ENCODE peak calls at places on chromosome 20, in eight cellular contexts. One of them, this sample, is unnamed.

GRCh38 chr20:63937596-63937995 is 18.6 kb downstream of the UCKL1 start:
- DNase-seq in upper lobe of right lung: no peak
- DNase-seq in GM12892: no peak
- DNase-seq in HT1080: no peak
- DNase-seq in activated CD4-positive, alpha-beta T cell treated with anti-CD3 and anti-CD28 coated beads, Interleukin-2, amount 10 ng/mL, durations not matched to agents 7 days and 5 days: no peak
- DNase-seq in stimulated activated CD4-positive, alpha-beta T cell treated with anti-CD3 and anti-CD28 coated beads, Interleukin-15, amount 100 ng/mL, for 1 hour: no peak
- DNase-seq in HS-27A: no peak
- DNase-seq in SHP77 treated with DMSO at 0.1 percent for 48 hours: no peak
- DNase-seq in this sample: no peak

GRCh38 chr20:56414842-56415765 is 3.0 kb downstream of the CASS4 start:
- DNase-seq in activated CD4-positive, alpha-beta T cell treated with anti-CD3 and anti-CD28 coated beads, Interleukin-2, amount 10 ng/mL, durations not matched to agents 7 days and 5 days: peak
- DNase-seq in stimulated activated CD4-positive, alpha-beta T cell treated with anti-CD3 and anti-CD28 coated beads, Interleukin-15, amount 100 ng/mL, for 1 hour: peak
- DNase-seq in upper lobe of right lung: no peak
- DNase-seq in GM12892: no peak
- DNase-seq in HS-27A: no peak
- DNase-seq in SHP77 treated with DMSO at 0.1 percent for 48 hours: no peak
- DNase-seq in HT1080: no peak
- DNase-seq in this sample: peak

GRCh38 chr20:38853759-38854158 is 48.3 kb downstream of the PPP1R16B start:
- DNase-seq in SHP77 treated with DMSO at 0.1 percent for 48 hours: no peak
- DNase-seq in activated CD4-positive, alpha-beta T cell treated with anti-CD3 and anti-CD28 coated beads, Interleukin-2, amount 10 ng/mL, durations not matched to agents 7 days and 5 days: no peak
- DNase-seq in stimulated activated CD4-positive, alpha-beta T cell treated with anti-CD3 and anti-CD28 coated beads, Interleukin-15, amount 100 ng/mL, for 1 hour: no peak
- DNase-seq in GM12892: no peak
- DNase-seq in upper lobe of right lung: no peak
- DNase-seq in HS-27A: no peak
- DNase-seq in HT1080: no peak
- DNase-seq in this sample: no peak

GRCh38 chr20:2451422-2451821 is 19.2 kb downstream of the SNRPB start:
- DNase-seq in HT1080: no peak
- DNase-seq in SHP77 treated with DMSO at 0.1 percent for 48 hours: no peak
- DNase-seq in activated CD4-positive, alpha-beta T cell treated with anti-CD3 and anti-CD28 coated beads, Interleukin-2, amount 10 ng/mL, durations not matched to agents 7 days and 5 days: no peak
- DNase-seq in stimulated activated CD4-positive, alpha-beta T cell treated with anti-CD3 and anti-CD28 coated beads, Interleukin-15, amount 100 ng/mL, for 1 hour: no peak
- DNase-seq in HS-27A: no peak
- DNase-seq in GM12892: no peak
- DNase-seq in upper lobe of right lung: no peak
- DNase-seq in this sample: no peak

GRCh38 chr20:15799871-15800270 is 773.4 kb downstream of the KIF16B start:
- DNase-seq in activated CD4-positive, alpha-beta T cell treated with anti-CD3 and anti-CD28 coated beads, Interleukin-2, amount 10 ng/mL, durations not matched to agents 7 days and 5 days: no peak
- DNase-seq in upper lobe of right lung: no peak
- DNase-seq in HS-27A: no peak
- DNase-seq in stimulated activated CD4-positive, alpha-beta T cell treated with anti-CD3 and anti-CD28 coated beads, Interleukin-15, amount 100 ng/mL, for 1 hour: no peak
- DNase-seq in GM12892: no peak
- DNase-seq in HT1080: peak
- DNase-seq in SHP77 treated with DMSO at 0.1 percent for 48 hours: no peak
- DNase-seq in this sample: no peak

GRCh38 chr20:1652104-1652503 is 5.5 kb downstream of the SIRPG start:
- DNase-seq in HT1080: no peak
- DNase-seq in stimulated activated CD4-positive, alpha-beta T cell treated with anti-CD3 and anti-CD28 coated beads, Interleukin-15, amount 100 ng/mL, for 1 hour: no peak
- DNase-seq in HS-27A: no peak
- DNase-seq in GM12892: no peak
- DNase-seq in upper lobe of right lung: no peak
- DNase-seq in SHP77 treated with DMSO at 0.1 percent for 48 hours: no peak
- DNase-seq in activated CD4-positive, alpha-beta T cell treated with anti-CD3 and anti-CD28 coated beads, Interleukin-2, amount 10 ng/mL, durations not matched to agents 7 days and 5 days: no peak
- DNase-seq in this sample: no peak

GRCh38 chr20:25055711-25056492 is 2.0 kb downstream of the ACSS1 start:
- DNase-seq in upper lobe of right lung: no peak
- DNase-seq in activated CD4-positive, alpha-beta T cell treated with anti-CD3 and anti-CD28 coated beads, Interleukin-2, amount 10 ng/mL, durations not matched to agents 7 days and 5 days: no peak
- DNase-seq in stimulated activated CD4-positive, alpha-beta T cell treated with anti-CD3 and anti-CD28 coated beads, Interleukin-15, amount 100 ng/mL, for 1 hour: no peak
- DNase-seq in HT1080: no peak
- DNase-seq in GM12892: no peak
- DNase-seq in SHP77 treated with DMSO at 0.1 percent for 48 hours: no peak
- DNase-seq in HS-27A: no peak
- DNase-seq in this sample: no peak

GRCh38 chr20:59253779-59254319 is 46.6 kb upstream of the EDN3 start:
- DNase-seq in SHP77 treated with DMSO at 0.1 percent for 48 hours: peak
- DNase-seq in upper lobe of right lung: no peak
- DNase-seq in GM12892: no peak
- DNase-seq in activated CD4-positive, alpha-beta T cell treated with anti-CD3 and anti-CD28 coated beads, Interleukin-2, amount 10 ng/mL, durations not matched to agents 7 days and 5 days: peak
- DNase-seq in HT1080: peak
- DNase-seq in stimulated activated CD4-positive, alpha-beta T cell treated with anti-CD3 and anti-CD28 coated beads, Interleukin-15, amount 100 ng/mL, for 1 hour: no peak
- DNase-seq in HS-27A: no peak
- DNase-seq in this sample: peak

GRCh38 chr20:61673152-61673551 is 392.5 kb downstream of the TAF4 start:
- DNase-seq in activated CD4-positive, alpha-beta T cell treated with anti-CD3 and anti-CD28 coated beads, Interleukin-2, amount 10 ng/mL, durations not matched to agents 7 days and 5 days: no peak
- DNase-seq in GM12892: no peak
- DNase-seq in stimulated activated CD4-positive, alpha-beta T cell treated with anti-CD3 and anti-CD28 coated beads, Interleukin-15, amount 100 ng/mL, for 1 hour: no peak
- DNase-seq in SHP77 treated with DMSO at 0.1 percent for 48 hours: peak
- DNase-seq in HT1080: no peak
- DNase-seq in upper lobe of right lung: no peak
- DNase-seq in HS-27A: no peak
- DNase-seq in this sample: no peak

GRCh38 chr20:37195018-37195417 is 15.7 kb upstream of the MROH8 start:
- DNase-seq in activated CD4-positive, alpha-beta T cell treated with anti-CD3 and anti-CD28 coated beads, Interleukin-2, amount 10 ng/mL, durations not matched to agents 7 days and 5 days: no peak
- DNase-seq in SHP77 treated with DMSO at 0.1 percent for 48 hours: no peak
- DNase-seq in HS-27A: no peak
- DNase-seq in HT1080: no peak
- DNase-seq in stimulated activated CD4-positive, alpha-beta T cell treated with anti-CD3 and anti-CD28 coated beads, Interleukin-15, amount 100 ng/mL, for 1 hour: no peak
- DNase-seq in GM12892: no peak
- DNase-seq in upper lobe of right lung: no peak
- DNase-seq in this sample: no peak

GRCh38 chr20:63737940-63738686 is 1.5 kb upstream of the SLC2A4RG start:
- DNase-seq in activated CD4-positive, alpha-beta T cell treated with anti-CD3 and anti-CD28 coated beads, Interleukin-2, amount 10 ng/mL, durations not matched to agents 7 days and 5 days: peak
- DNase-seq in SHP77 treated with DMSO at 0.1 percent for 48 hours: no peak
- DNase-seq in HS-27A: no peak
- DNase-seq in stimulated activated CD4-positive, alpha-beta T cell treated with anti-CD3 and anti-CD28 coated beads, Interleukin-15, amount 100 ng/mL, for 1 hour: no peak
- DNase-seq in upper lobe of right lung: peak
- DNase-seq in GM12892: no peak
- DNase-seq in HT1080: no peak
- DNase-seq in this sample: peak

GRCh38 chr20:23626040-23626620 is 11.6 kb downstream of the CST3 start:
- DNase-seq in stimulated activated CD4-positive, alpha-beta T cell treated with anti-CD3 and anti-CD28 coated beads, Interleukin-15, amount 100 ng/mL, for 1 hour: no peak
- DNase-seq in SHP77 treated with DMSO at 0.1 percent for 48 hours: no peak
- DNase-seq in GM12892: no peak
- DNase-seq in activated CD4-positive, alpha-beta T cell treated with anti-CD3 and anti-CD28 coated beads, Interleukin-2, amount 10 ng/mL, durations not matched to agents 7 days and 5 days: no peak
- DNase-seq in upper lobe of right lung: no peak
- DNase-seq in HS-27A: no peak
- DNase-seq in HT1080: no peak
- DNase-seq in this sample: no peak

GRCh38 chr20:9015984-9016324 is 52.9 kb upstream of the PLCB4 start:
- DNase-seq in SHP77 treated with DMSO at 0.1 percent for 48 hours: no peak
- DNase-seq in stimulated activated CD4-positive, alpha-beta T cell treated with anti-CD3 and anti-CD28 coated beads, Interleukin-15, amount 100 ng/mL, for 1 hour: no peak
- DNase-seq in activated CD4-positive, alpha-beta T cell treated with anti-CD3 and anti-CD28 coated beads, Interleukin-2, amount 10 ng/mL, durations not matched to agents 7 days and 5 days: no peak
- DNase-seq in HS-27A: peak
- DNase-seq in HT1080: peak
- DNase-seq in upper lobe of right lung: no peak
- DNase-seq in GM12892: no peak
- DNase-seq in this sample: no peak

GRCh38 chr20:21518292-21518991 is 4.6 kb upstream of the NKX2-2 start:
- DNase-seq in upper lobe of right lung: peak
- DNase-seq in GM12892: no peak
- DNase-seq in HS-27A: no peak
- DNase-seq in SHP77 treated with DMSO at 0.1 percent for 48 hours: no peak
- DNase-seq in activated CD4-positive, alpha-beta T cell treated with anti-CD3 and anti-CD28 coated beads, Interleukin-2, amount 10 ng/mL, durations not matched to agents 7 days and 5 days: no peak
- DNase-seq in stimulated activated CD4-positive, alpha-beta T cell treated with anti-CD3 and anti-CD28 coated beads, Interleukin-15, amount 100 ng/mL, for 1 hour: no peak
- DNase-seq in HT1080: no peak
- DNase-seq in this sample: no peak

GRCh38 chr20:1317545-1318255 is 11.2 kb downstream of the SDCBP2 start:
- DNase-seq in upper lobe of right lung: no peak
- DNase-seq in HT1080: no peak
- DNase-seq in GM12892: no peak
- DNase-seq in SHP77 treated with DMSO at 0.1 percent for 48 hours: no peak
- DNase-seq in activated CD4-positive, alpha-beta T cell treated with anti-CD3 and anti-CD28 coated beads, Interleukin-2, amount 10 ng/mL, durations not matched to agents 7 days and 5 days: no peak
- DNase-seq in HS-27A: no peak
- DNase-seq in stimulated activated CD4-positive, alpha-beta T cell treated with anti-CD3 and anti-CD28 coated beads, Interleukin-15, amount 100 ng/mL, for 1 hour: no peak
- DNase-seq in this sample: no peak

GRCh38 chr20:35467339-35468224 is 12.2 kb downstream of the CEP250 start:
- DNase-seq in GM12892: no peak
- DNase-seq in activated CD4-positive, alpha-beta T cell treated with anti-CD3 and anti-CD28 coated beads, Interleukin-2, amount 10 ng/mL, durations not matched to agents 7 days and 5 days: no peak
- DNase-seq in stimulated activated CD4-positive, alpha-beta T cell treated with anti-CD3 and anti-CD28 coated beads, Interleukin-15, amount 100 ng/mL, for 1 hour: no peak
- DNase-seq in SHP77 treated with DMSO at 0.1 percent for 48 hours: no peak
- DNase-seq in HT1080: peak
- DNase-seq in HS-27A: no peak
- DNase-seq in upper lobe of right lung: no peak
- DNase-seq in this sample: no peak

GRCh38 chr20:6142348-6142993 is 19.6 kb upstream of the FERMT1 start:
- DNase-seq in GM12892: no peak
- DNase-seq in HT1080: peak
- DNase-seq in HS-27A: peak
- DNase-seq in upper lobe of right lung: no peak
- DNase-seq in stimulated activated CD4-positive, alpha-beta T cell treated with anti-CD3 and anti-CD28 coated beads, Interleukin-15, amount 100 ng/mL, for 1 hour: no peak
- DNase-seq in SHP77 treated with DMSO at 0.1 percent for 48 hours: peak
- DNase-seq in activated CD4-positive, alpha-beta T cell treated with anti-CD3 and anti-CD28 coated beads, Interleukin-2, amount 10 ng/mL, durations not matched to agents 7 days and 5 days: peak
- DNase-seq in this sample: peak

GRCh38 chr20:3158968-3159431 is 665 bp downstream of the FASTKD5 start:
- DNase-seq in HS-27A: no peak
- DNase-seq in SHP77 treated with DMSO at 0.1 percent for 48 hours: no peak
- DNase-seq in activated CD4-positive, alpha-beta T cell treated with anti-CD3 and anti-CD28 coated beads, Interleukin-2, amount 10 ng/mL, durations not matched to agents 7 days and 5 days: peak
- DNase-seq in HT1080: no peak
- DNase-seq in upper lobe of right lung: no peak
- DNase-seq in stimulated activated CD4-positive, alpha-beta T cell treated with anti-CD3 and anti-CD28 coated beads, Interleukin-15, amount 100 ng/mL, for 1 hour: no peak
- DNase-seq in GM12892: no peak
- DNase-seq in this sample: peak

GRCh38 chr20:23349338-23350006 is 1.1 kb upstream of the NXT1 start:
- DNase-seq in upper lobe of right lung: no peak
- DNase-seq in activated CD4-positive, alpha-beta T cell treated with anti-CD3 and anti-CD28 coated beads, Interleukin-2, amount 10 ng/mL, durations not matched to agents 7 days and 5 days: no peak
- DNase-seq in HT1080: no peak
- DNase-seq in HS-27A: no peak
- DNase-seq in stimulated activated CD4-positive, alpha-beta T cell treated with anti-CD3 and anti-CD28 coated beads, Interleukin-15, amount 100 ng/mL, for 1 hour: no peak
- DNase-seq in SHP77 treated with DMSO at 0.1 percent for 48 hours: peak
- DNase-seq in GM12892: no peak
- DNase-seq in this sample: no peak

GRCh38 chr20:13809373-13809772 is 24.5 kb downstream of the NDUFAF5 start:
- DNase-seq in HS-27A: no peak
- DNase-seq in upper lobe of right lung: no peak
- DNase-seq in stimulated activated CD4-positive, alpha-beta T cell treated with anti-CD3 and anti-CD28 coated beads, Interleukin-15, amount 100 ng/mL, for 1 hour: no peak
- DNase-seq in HT1080: no peak
- DNase-seq in activated CD4-positive, alpha-beta T cell treated with anti-CD3 and anti-CD28 coated beads, Interleukin-2, amount 10 ng/mL, durations not matched to agents 7 days and 5 days: no peak
- DNase-seq in SHP77 treated with DMSO at 0.1 percent for 48 hours: no peak
- DNase-seq in GM12892: no peak
- DNase-seq in this sample: no peak

GRCh38 chr20:7695622-7696021 is 244.6 kb downstream of the HAO1 start:
- DNase-seq in HS-27A: peak
- DNase-seq in GM12892: no peak
- DNase-seq in activated CD4-positive, alpha-beta T cell treated with anti-CD3 and anti-CD28 coated beads, Interleukin-2, amount 10 ng/mL, durations not matched to agents 7 days and 5 days: no peak
- DNase-seq in stimulated activated CD4-positive, alpha-beta T cell treated with anti-CD3 and anti-CD28 coated beads, Interleukin-15, amount 100 ng/mL, for 1 hour: no peak
- DNase-seq in SHP77 treated with DMSO at 0.1 percent for 48 hours: no peak
- DNase-seq in upper lobe of right lung: no peak
- DNase-seq in HT1080: peak
- DNase-seq in this sample: no peak

GRCh38 chr20:63122626-63123025 is 93.3 kb downstream of the YTHDF1 start:
- DNase-seq in GM12892: no peak
- DNase-seq in activated CD4-positive, alpha-beta T cell treated with anti-CD3 and anti-CD28 coated beads, Interleukin-2, amount 10 ng/mL, durations not matched to agents 7 days and 5 days: no peak
- DNase-seq in upper lobe of right lung: no peak
- DNase-seq in stimulated activated CD4-positive, alpha-beta T cell treated with anti-CD3 and anti-CD28 coated beads, Interleukin-15, amount 100 ng/mL, for 1 hour: no peak
- DNase-seq in SHP77 treated with DMSO at 0.1 percent for 48 hours: no peak
- DNase-seq in HT1080: no peak
- DNase-seq in HS-27A: no peak
- DNase-seq in this sample: no peak

GRCh38 chr20:62200491-62201172 is 17.8 kb downstream of the MTG2 start:
- DNase-seq in HS-27A: no peak
- DNase-seq in HT1080: no peak
- DNase-seq in upper lobe of right lung: no peak
- DNase-seq in GM12892: no peak
- DNase-seq in activated CD4-positive, alpha-beta T cell treated with anti-CD3 and anti-CD28 coated beads, Interleukin-2, amount 10 ng/mL, durations not matched to agents 7 days and 5 days: no peak
- DNase-seq in SHP77 treated with DMSO at 0.1 percent for 48 hours: no peak
- DNase-seq in stimulated activated CD4-positive, alpha-beta T cell treated with anti-CD3 and anti-CD28 coated beads, Interleukin-15, amount 100 ng/mL, for 1 hour: no peak
- DNase-seq in this sample: no peak